ENCODE peak calls at places on chromosomes 7 and 10, in six cellular contexts. One of them, this sample, is unnamed.

GRCh38 chr7:47568569-47568968 is 13.3 kb downstream of the TNS3 start:
- ATAC-seq in activated T-helper 17 cell treated with anti-CD3 and anti-CD28 coated beads, Interleukin-2, amount 50 U/mL, for 72 hours: no peak
- ATAC-seq in gastroesophageal sphincter: peak
- ATAC-seq in psoas muscle: no peak
- ATAC-seq in natural killer cell: peak
- ATAC-seq in CD4-positive, alpha-beta T cell: no peak
- ATAC-seq in this sample: peak

GRCh38 chr7:85172530-85172941 is 14.3 kb downstream of the SEMA3D start:
- ATAC-seq in activated T-helper 17 cell treated with anti-CD3 and anti-CD28 coated beads, Interleukin-2, amount 50 U/mL, for 72 hours: no peak
- ATAC-seq in gastroesophageal sphincter: no peak
- ATAC-seq in psoas muscle: no peak
- ATAC-seq in natural killer cell: no peak
- ATAC-seq in CD4-positive, alpha-beta T cell: no peak
- ATAC-seq in this sample: no peak

GRCh38 chr10:71613877-71614276 is 105.7 kb downstream of the C10orf105 start:
- ATAC-seq in activated T-helper 17 cell treated with anti-CD3 and anti-CD28 coated beads, Interleukin-2, amount 50 U/mL, for 72 hours: no peak
- ATAC-seq in gastroesophageal sphincter: no peak
- ATAC-seq in psoas muscle: no peak
- ATAC-seq in natural killer cell: no peak
- ATAC-seq in CD4-positive, alpha-beta T cell: no peak
- ATAC-seq in this sample: no peak

GRCh38 chr7:142554555-142555532 is 194.4 kb upstream of the PRSS1 start:
- ATAC-seq in activated T-helper 17 cell treated with anti-CD3 and anti-CD28 coated beads, Interleukin-2, amount 50 U/mL, for 72 hours: no peak
- ATAC-seq in gastroesophageal sphincter: no peak
- ATAC-seq in psoas muscle: no peak
- ATAC-seq in natural killer cell: no peak
- ATAC-seq in CD4-positive, alpha-beta T cell: no peak
- ATAC-seq in this sample: no peak

GRCh38 chr10:102642553-102643345 is 1.5 kb upstream of the TRIM8 start:
- ATAC-seq in activated T-helper 17 cell treated with anti-CD3 and anti-CD28 coated beads, Interleukin-2, amount 50 U/mL, for 72 hours: no peak
- ATAC-seq in gastroesophageal sphincter: peak
- ATAC-seq in psoas muscle: no peak
- ATAC-seq in natural killer cell: peak
- ATAC-seq in CD4-positive, alpha-beta T cell: peak
- ATAC-seq in this sample: peak

GRCh38 chr7:99267530-99268360 is 4.9 kb upstream of the MYH16 start:
- ATAC-seq in activated T-helper 17 cell treated with anti-CD3 and anti-CD28 coated beads, Interleukin-2, amount 50 U/mL, for 72 hours: no peak
- ATAC-seq in gastroesophageal sphincter: no peak
- ATAC-seq in psoas muscle: no peak
- ATAC-seq in natural killer cell: no peak
- ATAC-seq in CD4-positive, alpha-beta T cell: no peak
- ATAC-seq in this sample: no peak

GRCh38 chr10:32333849-32334248 is 13.1 kb downstream of the EPC1 start:
- ATAC-seq in activated T-helper 17 cell treated with anti-CD3 and anti-CD28 coated beads, Interleukin-2, amount 50 U/mL, for 72 hours: peak
- ATAC-seq in gastroesophageal sphincter: no peak
- ATAC-seq in psoas muscle: no peak
- ATAC-seq in natural killer cell: no peak
- ATAC-seq in CD4-positive, alpha-beta T cell: no peak
- ATAC-seq in this sample: no peak

GRCh38 chr7:105621617-105622016 is 40.3 kb upstream of the EFCAB10 start:
- ATAC-seq in activated T-helper 17 cell treated with anti-CD3 and anti-CD28 coated beads, Interleukin-2, amount 50 U/mL, for 72 hours: no peak
- ATAC-seq in gastroesophageal sphincter: peak
- ATAC-seq in psoas muscle: no peak
- ATAC-seq in natural killer cell: no peak
- ATAC-seq in CD4-positive, alpha-beta T cell: no peak
- ATAC-seq in this sample: no peak

GRCh38 chr10:7767209-7767608 is 20.6 kb downstream of the KIN start:
- ATAC-seq in activated T-helper 17 cell treated with anti-CD3 and anti-CD28 coated beads, Interleukin-2, amount 50 U/mL, for 72 hours: no peak
- ATAC-seq in gastroesophageal sphincter: no peak
- ATAC-seq in psoas muscle: no peak
- ATAC-seq in natural killer cell: no peak
- ATAC-seq in CD4-positive, alpha-beta T cell: no peak
- ATAC-seq in this sample: no peak

GRCh38 chr10:26978531-26978930 is 117.8 kb upstream of the ABI1 start:
- ATAC-seq in activated T-helper 17 cell treated with anti-CD3 and anti-CD28 coated beads, Interleukin-2, amount 50 U/mL, for 72 hours: no peak
- ATAC-seq in gastroesophageal sphincter: no peak
- ATAC-seq in psoas muscle: no peak
- ATAC-seq in natural killer cell: no peak
- ATAC-seq in CD4-positive, alpha-beta T cell: no peak
- ATAC-seq in this sample: no peak

This sample was measured in activated CD4-positive, CD25-positive, alpha-beta regulatory T cell treated with anti-CD3 and anti-CD28 coated beads, Interleukin-2, amount 50 U/mL, for 24 hours.